ENCODE peak calls at places on chromosomes 5 and 9, in nine cellular contexts. One of them, this sample, is unnamed.

GRCh38 chr5:148740966-148741742 is 85.3 kb upstream of the ADRB2 start:
- DNase-seq in body of pancreas: no peak
- DNase-seq in cardiac muscle cell: peak; percentile 76
- DNase-seq in kidney: peak; percentile 68
- DNase-seq in transverse colon: no peak
- DNase-seq in suprapubic skin: no peak
- DNase-seq in lung: no peak
- DNase-seq in ovary: no peak
- DNase-seq in stomach: no peak
- DNase-seq in this sample: peak; percentile 29

GRCh38 chr9:34219421-34219820 is 40.6 kb downstream of the UBAP1 start:
- DNase-seq in body of pancreas: no peak
- DNase-seq in cardiac muscle cell: no peak
- DNase-seq in kidney: no peak
- DNase-seq in transverse colon: no peak
- DNase-seq in suprapubic skin: no peak
- DNase-seq in lung: no peak
- DNase-seq in ovary: no peak
- DNase-seq in stomach: no peak
- DNase-seq in this sample: no peak

GRCh38 chr9:81244631-81245030 is 444.7 kb downstream of the TLE1 start:
- DNase-seq in body of pancreas: no peak
- DNase-seq in cardiac muscle cell: peak; percentile 11
- DNase-seq in kidney: no peak
- DNase-seq in transverse colon: no peak
- DNase-seq in suprapubic skin: no peak
- DNase-seq in lung: no peak
- DNase-seq in ovary: no peak
- DNase-seq in stomach: no peak
- DNase-seq in this sample: no peak

GRCh38 chr5:127296321-127296720 is 5.7 kb downstream of the MEGF10 start:
- DNase-seq in body of pancreas: no peak
- DNase-seq in cardiac muscle cell: no peak
- DNase-seq in kidney: no peak
- DNase-seq in transverse colon: no peak
- DNase-seq in suprapubic skin: no peak
- DNase-seq in lung: no peak
- DNase-seq in ovary: no peak
- DNase-seq in stomach: no peak
- DNase-seq in this sample: no peak

GRCh38 chr5:61280766-61281427 is 51.2 kb upstream of the ZSWIM6 start:
- DNase-seq in body of pancreas: peak; percentile 69
- DNase-seq in cardiac muscle cell: no peak
- DNase-seq in kidney: no peak
- DNase-seq in transverse colon: peak; percentile 49
- DNase-seq in suprapubic skin: no peak
- DNase-seq in lung: peak; percentile 46
- DNase-seq in ovary: peak; percentile 40
- DNase-seq in stomach: peak; percentile 73
- DNase-seq in this sample: no peak

GRCh38 chr5:34891981-34892380 is 23.3 kb downstream of the RAD1 start:
- DNase-seq in body of pancreas: no peak
- DNase-seq in cardiac muscle cell: peak; percentile 88
- DNase-seq in kidney: no peak
- DNase-seq in transverse colon: no peak
- DNase-seq in suprapubic skin: no peak
- DNase-seq in lung: no peak
- DNase-seq in ovary: no peak
- DNase-seq in stomach: no peak
- DNase-seq in this sample: no peak

GRCh38 chr5:91126448-91126847 is 256.7 kb downstream of the ARRDC3 start:
- DNase-seq in body of pancreas: peak; percentile 57
- DNase-seq in cardiac muscle cell: peak; percentile 70
- DNase-seq in kidney: no peak
- DNase-seq in transverse colon: no peak
- DNase-seq in suprapubic skin: no peak
- DNase-seq in lung: no peak
- DNase-seq in ovary: peak; percentile 31
- DNase-seq in stomach: no peak
- DNase-seq in this sample: no peak

GRCh38 chr5:6504677-6505414 is 56.2 kb downstream of the UBE2QL1 start:
- DNase-seq in body of pancreas: peak; percentile 44
- DNase-seq in cardiac muscle cell: no peak
- DNase-seq in kidney: no peak
- DNase-seq in transverse colon: no peak
- DNase-seq in suprapubic skin: no peak
- DNase-seq in lung: no peak
- DNase-seq in ovary: no peak
- DNase-seq in stomach: no peak
- DNase-seq in this sample: no peak

GRCh38 chr9:108396618-108397017 is 459.2 kb downstream of the ACTL7B start:
- DNase-seq in body of pancreas: no peak
- DNase-seq in cardiac muscle cell: no peak
- DNase-seq in kidney: no peak
- DNase-seq in transverse colon: no peak
- DNase-seq in suprapubic skin: no peak
- DNase-seq in lung: no peak
- DNase-seq in ovary: no peak
- DNase-seq in stomach: no peak
- DNase-seq in this sample: no peak

GRCh38 chr5:16437974-16438373 is 27.6 kb downstream of the ZNF622 start:
- DNase-seq in body of pancreas: no peak
- DNase-seq in cardiac muscle cell: peak; percentile 9
- DNase-seq in kidney: no peak
- DNase-seq in transverse colon: no peak
- DNase-seq in suprapubic skin: no peak
- DNase-seq in lung: no peak
- DNase-seq in ovary: no peak
- DNase-seq in stomach: no peak
- DNase-seq in this sample: no peak

GRCh38 chr5:14851999-14852526 is 19.5 kb downstream of the ANKH start:
- DNase-seq in body of pancreas: no peak
- DNase-seq in cardiac muscle cell: no peak
- DNase-seq in kidney: no peak
- DNase-seq in transverse colon: no peak
- DNase-seq in suprapubic skin: no peak
- DNase-seq in lung: no peak
- DNase-seq in ovary: no peak
- DNase-seq in stomach: no peak
- DNase-seq in this sample: no peak

GRCh38 chr5:40841068-40841805 is at the start of gene CARD6:
- DNase-seq in body of pancreas: peak; percentile 23
- DNase-seq in cardiac muscle cell: peak; percentile 62
- DNase-seq in kidney: no peak
- DNase-seq in transverse colon: no peak
- DNase-seq in suprapubic skin: no peak
- DNase-seq in lung: peak; percentile 33
- DNase-seq in ovary: no peak
- DNase-seq in stomach: no peak
- DNase-seq in this sample: no peak

GRCh38 chr5:10157085-10157669 is 92.5 kb downstream of the ATPSCKMT start:
- DNase-seq in body of pancreas: no peak
- DNase-seq in cardiac muscle cell: no peak
- DNase-seq in kidney: no peak
- DNase-seq in transverse colon: no peak
- DNase-seq in suprapubic skin: no peak
- DNase-seq in lung: no peak
- DNase-seq in ovary: no peak
- DNase-seq in stomach: no peak
- DNase-seq in this sample: peak; percentile 59

GRCh38 chr9:115135786-115136185 is 17.8 kb upstream of the TNC start:
- DNase-seq in body of pancreas: no peak
- DNase-seq in cardiac muscle cell: peak; percentile 86
- DNase-seq in kidney: no peak
- DNase-seq in transverse colon: no peak
- DNase-seq in suprapubic skin: no peak
- DNase-seq in lung: no peak
- DNase-seq in ovary: no peak
- DNase-seq in stomach: no peak
- DNase-seq in this sample: no peak

GRCh38 chr9:79357620-79358019 is 214.1 kb upstream of the TLE4 start:
- DNase-seq in body of pancreas: peak; percentile 51
- DNase-seq in cardiac muscle cell: no peak
- DNase-seq in kidney: no peak
- DNase-seq in transverse colon: peak; percentile 9
- DNase-seq in suprapubic skin: no peak
- DNase-seq in lung: no peak
- DNase-seq in ovary: no peak
- DNase-seq in stomach: no peak
- DNase-seq in this sample: no peak

GRCh38 chr9:84592918-84593317 is 76.6 kb upstream of the NTRK2 start:
- DNase-seq in body of pancreas: no peak
- DNase-seq in cardiac muscle cell: no peak
- DNase-seq in kidney: no peak
- DNase-seq in transverse colon: no peak
- DNase-seq in suprapubic skin: no peak
- DNase-seq in lung: no peak
- DNase-seq in ovary: no peak
- DNase-seq in stomach: no peak
- DNase-seq in this sample: no peak
- H3K4me1 ChIP-seq in body of pancreas: no peaks in the 10 kb centered on the region
- H3K4me1 ChIP-seq in cardiac muscle cell: no peaks in the 10 kb centered on the region
- H3K4me1 ChIP-seq in kidney: no peaks in the 10 kb centered on the region
- H3K4me1 ChIP-seq in transverse colon: no peaks in the 10 kb centered on the region
- H3K4me1 ChIP-seq in suprapubic skin: no peaks in the 10 kb centered on the region
- H3K4me1 ChIP-seq in lung: no peaks in the 10 kb centered on the region
- H3K4me1 ChIP-seq in ovary: no peaks in the 10 kb centered on the region
- H3K4me1 ChIP-seq in stomach: no peaks in the 10 kb centered on the region
- H3K4me1 ChIP-seq in this sample: no peaks in the 10 kb centered on the region

DNA sequence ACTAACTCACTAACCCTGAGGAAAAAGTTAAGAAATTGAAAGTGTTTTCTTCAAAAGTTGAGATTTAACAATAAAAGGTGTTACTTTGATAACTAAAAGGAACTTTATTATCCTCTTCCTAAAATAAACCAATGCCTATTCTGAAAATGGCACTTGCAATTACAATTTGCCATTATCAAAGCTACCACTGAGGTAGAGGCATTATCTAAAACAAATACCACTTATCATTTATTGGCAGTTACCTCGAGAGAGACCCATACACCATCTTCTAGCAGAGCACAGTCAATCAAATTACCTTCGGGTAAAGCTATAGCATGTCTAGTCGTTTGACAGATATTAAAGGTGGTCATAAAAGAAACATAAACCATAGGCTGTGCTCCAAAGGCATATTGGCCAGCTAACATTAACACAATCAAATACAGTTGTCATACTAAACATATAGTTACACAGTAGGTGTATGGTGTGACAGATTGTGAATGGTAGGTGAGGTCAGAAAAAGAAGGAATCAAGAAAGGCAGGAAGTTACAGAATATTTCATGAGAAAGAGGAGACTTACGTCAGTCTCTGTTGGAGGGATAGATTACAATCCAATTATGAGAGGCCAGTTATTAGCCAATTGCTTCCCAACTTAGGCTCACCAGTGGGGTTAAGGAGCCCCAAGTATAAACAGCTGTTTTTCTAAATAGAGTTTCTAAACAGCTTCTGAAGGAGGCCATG is 56.3 kb downstream of the VCAN start:
- DNase-seq in body of pancreas: no peak
- DNase-seq in cardiac muscle cell: peak; percentile 43
- DNase-seq in kidney: no peak
- DNase-seq in transverse colon: no peak
- DNase-seq in suprapubic skin: no peak
- DNase-seq in lung: no peak
- DNase-seq in ovary: no peak
- DNase-seq in stomach: no peak
- DNase-seq in this sample: no peak
- TF ChIP-seq CTCF in body of pancreas: no peak
- TF ChIP-seq CTCF in cardiac muscle cell: no peak
- TF ChIP-seq CTCF in kidney: no peak
- TF ChIP-seq CTCF in transverse colon: no peak
- TF ChIP-seq CTCF in suprapubic skin: no peak
- TF ChIP-seq CTCF in lung: no peak
- TF ChIP-seq CTCF in ovary: no peak
- TF ChIP-seq CTCF in stomach: no peak
- TF ChIP-seq CTCF in this sample: no peak

DNA sequence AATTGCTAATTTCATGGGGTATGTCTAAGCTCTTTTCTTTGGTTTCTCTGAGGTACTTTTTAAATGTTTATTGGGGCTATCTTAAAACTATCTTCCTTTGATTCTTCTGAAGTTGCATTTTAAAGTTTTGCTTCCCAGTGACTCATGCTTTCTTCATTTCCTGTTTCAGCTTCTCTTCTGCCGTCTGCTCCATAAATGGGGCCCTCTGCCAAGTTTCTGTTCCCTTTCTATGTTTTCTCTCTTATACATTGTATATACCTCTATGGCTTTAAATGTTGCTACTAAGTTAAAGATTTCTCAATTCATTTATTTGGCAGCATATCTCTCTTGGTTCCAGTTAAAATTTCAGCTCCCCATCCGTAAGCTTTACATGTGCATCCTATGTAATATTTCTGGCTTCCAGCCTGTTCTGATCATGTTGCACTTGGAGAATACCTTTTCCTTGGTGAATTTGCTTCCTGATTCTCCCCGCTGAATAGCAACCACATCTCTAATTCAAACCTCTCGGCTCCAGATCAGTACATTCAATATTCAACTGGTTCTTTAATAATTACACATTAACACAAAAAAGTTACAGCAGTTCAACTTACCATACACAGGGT is 125.3 kb downstream of the ST8SIA4 start:
- DNase-seq in body of pancreas: peak; percentile 67
- DNase-seq in cardiac muscle cell: peak; percentile 88
- DNase-seq in kidney: no peak
- DNase-seq in transverse colon: peak; percentile 37
- DNase-seq in suprapubic skin: no peak
- DNase-seq in lung: no peak
- DNase-seq in ovary: no peak
- DNase-seq in stomach: no peak
- DNase-seq in this sample: no peak
- H3K4me1 ChIP-seq in body of pancreas: no peaks in the 10 kb centered on the region
- H3K4me1 ChIP-seq in cardiac muscle cell: no peaks in the 10 kb centered on the region
- H3K4me1 ChIP-seq in kidney: no peaks in the 10 kb centered on the region
- H3K4me1 ChIP-seq in transverse colon: no peaks in the 10 kb centered on the region
- H3K4me1 ChIP-seq in suprapubic skin: peaks cover 2% of the 10 kb centered on the region
- H3K4me1 ChIP-seq in lung: no peaks in the 10 kb centered on the region
- H3K4me1 ChIP-seq in ovary: no peaks in the 10 kb centered on the region
- H3K4me1 ChIP-seq in stomach: no peaks in the 10 kb centered on the region
- H3K4me1 ChIP-seq in this sample: peaks cover 13% of the 10 kb centered on the region

GRCh38 chr9:22446589-22446949 is at the start of gene DMRTA1:
- DNase-seq in body of pancreas: peak; percentile 91
- DNase-seq in cardiac muscle cell: peak; percentile 69
- DNase-seq in kidney: peak; percentile 90
- DNase-seq in transverse colon: peak; percentile 72
- DNase-seq in suprapubic skin: peak; percentile 78
- DNase-seq in lung: peak; percentile 84
- DNase-seq in ovary: peak; percentile 55
- DNase-seq in stomach: peak; percentile 87
- DNase-seq in this sample: peak; percentile 88

GRCh38 chr9:22447607-22448305 is 1.1 kb downstream of the DMRTA1 start:
- DNase-seq in body of pancreas: peak; percentile 19
- DNase-seq in cardiac muscle cell: no peak
- DNase-seq in kidney: no peak
- DNase-seq in transverse colon: no peak
- DNase-seq in suprapubic skin: no peak
- DNase-seq in lung: no peak
- DNase-seq in ovary: no peak
- DNase-seq in stomach: peak; percentile 30
- DNase-seq in this sample: peak; percentile 3

GRCh38 chr9:22452415-22453010 is 5.9 kb downstream of the DMRTA1 start:
- DNase-seq in body of pancreas: peak; percentile 57
- DNase-seq in cardiac muscle cell: peak; percentile 50
- DNase-seq in kidney: no peak
- DNase-seq in transverse colon: peak; percentile 54
- DNase-seq in suprapubic skin: no peak
- DNase-seq in lung: peak; percentile 43
- DNase-seq in ovary: no peak
- DNase-seq in stomach: peak; percentile 63
- DNase-seq in this sample: peak; percentile 57

GRCh38 chr9:22446950-22447606 is 454 bp downstream of the DMRTA1 start:
- DNase-seq in body of pancreas: peak; percentile 76
- DNase-seq in cardiac muscle cell: peak; percentile 29
- DNase-seq in kidney: peak; percentile 88
- DNase-seq in transverse colon: peak; percentile 65
- DNase-seq in suprapubic skin: no peak
- DNase-seq in lung: peak; percentile 57
- DNase-seq in ovary: no peak
- DNase-seq in stomach: peak; percentile 69
- DNase-seq in this sample: peak; percentile 82
- TF ChIP-seq CTCF in body of pancreas: no peak
- TF ChIP-seq CTCF in cardiac muscle cell: peak; percentile 22
- TF ChIP-seq CTCF in kidney: peak; percentile 6
- TF ChIP-seq CTCF in transverse colon: no peak
- TF ChIP-seq CTCF in suprapubic skin: no peak
- TF ChIP-seq CTCF in lung: no peak
- TF ChIP-seq CTCF in ovary: no peak
- TF ChIP-seq CTCF in stomach: no peak
- TF ChIP-seq CTCF in this sample: peak; percentile 46

This sample was measured in neural progenitor cell.